ENCODE peak calls at places on chromosomes 4 and X, in six cellular contexts. One of them, this sample, is unnamed. For H3K36me3 and H3K4me1, the result is how much of the 10 kb centered on the place peaks cover.

GRCh38 chr4:41609851-41610250 is 71.9 kb downstream of the LIMCH1 start:
- DNase-seq in CD4-positive, alpha-beta memory T cell: no peak
- DNase-seq in left lung: peak
- DNase-seq in aorta: no peak
- DNase-seq in adipocyte: no peak
- DNase-seq in Peyer's patch: no peak
- DNase-seq in this sample: no peak

GRCh38 chr4:186132577-186133277 is 28.2 kb downstream of the FAM149A start:
- DNase-seq in adipocyte: peak
- DNase-seq in left lung: no peak
- DNase-seq in aorta: no peak
- DNase-seq in CD4-positive, alpha-beta memory T cell: no peak
- DNase-seq in Peyer's patch: no peak
- DNase-seq in this sample: no peak

GRCh38 chr4:151485541-151486131 is 76.7 kb downstream of the FHIP1A start:
- DNase-seq in CD4-positive, alpha-beta memory T cell: no peak
- DNase-seq in left lung: no peak
- DNase-seq in adipocyte: no peak
- DNase-seq in Peyer's patch: no peak
- DNase-seq in aorta: no peak
- DNase-seq in this sample: no peak

GRCh38 chr4:64539234-64539849 is 130.1 kb upstream of the TECRL start:
- DNase-seq in left lung: no peak
- DNase-seq in CD4-positive, alpha-beta memory T cell: peak
- DNase-seq in Peyer's patch: peak
- DNase-seq in adipocyte: peak
- DNase-seq in aorta: no peak
- DNase-seq in this sample: no peak

GRCh38 chr4:140237616-140238352 is 83.8 kb upstream of the MAML3 start:
- DNase-seq in adipocyte: peak
- DNase-seq in Peyer's patch: peak
- DNase-seq in left lung: peak
- DNase-seq in aorta: peak
- DNase-seq in CD4-positive, alpha-beta memory T cell: no peak
- DNase-seq in this sample: peak

GRCh38 chrX:153909024-153909979 is 4.8 kb downstream of the AVPR2 start:
- DNase-seq in aorta: peak
- DNase-seq in left lung: peak
- DNase-seq in adipocyte: no peak
- DNase-seq in CD4-positive, alpha-beta memory T cell: no peak
- DNase-seq in Peyer's patch: no peak
- DNase-seq in this sample: peak

GRCh38 chr4:84497220-84497834 is 1.8 kb downstream of the NKX6-1 start:
- DNase-seq in left lung: peak
- DNase-seq in Peyer's patch: no peak
- DNase-seq in CD4-positive, alpha-beta memory T cell: no peak
- DNase-seq in adipocyte: peak
- DNase-seq in aorta: no peak
- DNase-seq in this sample: no peak

GRCh38 chr4:55510685-55511084 is 36.0 kb downstream of the CLOCK start:
- DNase-seq in Peyer's patch: no peak
- DNase-seq in aorta: no peak
- DNase-seq in adipocyte: no peak
- DNase-seq in left lung: no peak
- DNase-seq in CD4-positive, alpha-beta memory T cell: no peak
- DNase-seq in this sample: no peak

GRCh38 chr4:106062452-106062875 is 167.2 kb downstream of the NPNT start:
- DNase-seq in Peyer's patch: no peak
- DNase-seq in aorta: no peak
- DNase-seq in adipocyte: peak
- DNase-seq in CD4-positive, alpha-beta memory T cell: no peak
- DNase-seq in left lung: no peak
- DNase-seq in this sample: no peak

GRCh38 chr4:38567448-38567847 is 96.6 kb upstream of the KLF3 start:
- DNase-seq in left lung: no peak
- DNase-seq in CD4-positive, alpha-beta memory T cell: no peak
- DNase-seq in adipocyte: no peak
- DNase-seq in aorta: no peak
- DNase-seq in Peyer's patch: no peak
- DNase-seq in this sample: no peak

GRCh38 chrX:71128915-71129765 is 10.7 kb downstream of the MED12 start:
- DNase-seq in adipocyte: peak
- DNase-seq in left lung: peak
- DNase-seq in aorta: peak
- DNase-seq in CD4-positive, alpha-beta memory T cell: peak
- DNase-seq in Peyer's patch: peak
- DNase-seq in this sample: peak

GRCh38 chrX:100745806-100746537 is 14.1 kb upstream of the SYTL4 start:
- DNase-seq in left lung: no peak
- DNase-seq in CD4-positive, alpha-beta memory T cell: no peak
- DNase-seq in aorta: no peak
- DNase-seq in Peyer's patch: peak
- DNase-seq in adipocyte: peak
- DNase-seq in this sample: no peak

GRCh38 chr4:97153042-97153441 is 990.2 kb downstream of the STPG2 start:
- DNase-seq in Peyer's patch: no peak
- DNase-seq in aorta: no peak
- DNase-seq in CD4-positive, alpha-beta memory T cell: no peak
- DNase-seq in adipocyte: peak
- DNase-seq in left lung: no peak
- DNase-seq in this sample: no peak

GRCh38 chrX:1597345-1598020 is 6.1 kb downstream of the AKAP17A start:
- DNase-seq in aorta: no peak
- DNase-seq in CD4-positive, alpha-beta memory T cell: no peak
- DNase-seq in left lung: peak
- DNase-seq in Peyer's patch: no peak
- DNase-seq in adipocyte: no peak
- DNase-seq in this sample: no peak

GRCh38 chr4:55396305-55397023 is 707 bp downstream of the TMEM165 start:
- DNase-seq in aorta: peak
- DNase-seq in Peyer's patch: peak
- DNase-seq in left lung: peak
- DNase-seq in CD4-positive, alpha-beta memory T cell: no peak
- DNase-seq in adipocyte: peak
- DNase-seq in this sample: peak

GRCh38 chr4:80336582-80336981 is 1.1 kb downstream of the CFAP299 start:
- DNase-seq in adipocyte: peak
- DNase-seq in CD4-positive, alpha-beta memory T cell: no peak
- DNase-seq in aorta: no peak
- DNase-seq in left lung: no peak
- DNase-seq in Peyer's patch: no peak
- DNase-seq in this sample: no peak

GRCh38 chrX:20060961-20061868 is 55.5 kb downstream of the MAP7D2 start:
- DNase-seq in adipocyte: no peak
- DNase-seq in Peyer's patch: peak
- DNase-seq in CD4-positive, alpha-beta memory T cell: no peak
- DNase-seq in left lung: no peak
- DNase-seq in aorta: no peak
- DNase-seq in this sample: no peak

GRCh38 chr4:113481820-113482219 is 279.7 kb downstream of the CAMK2D start:
- DNase-seq in CD4-positive, alpha-beta memory T cell: no peak
- DNase-seq in adipocyte: no peak
- DNase-seq in left lung: no peak
- DNase-seq in aorta: no peak
- DNase-seq in Peyer's patch: no peak
- DNase-seq in this sample: no peak

GRCh38 chr4:106869551-106869950 is 166.6 kb downstream of the DKK2 start:
- DNase-seq in left lung: no peak
- DNase-seq in Peyer's patch: no peak
- DNase-seq in CD4-positive, alpha-beta memory T cell: no peak
- DNase-seq in adipocyte: peak
- DNase-seq in aorta: no peak
- DNase-seq in this sample: no peak

GRCh38 chr4:150852237-150852636 is 162.8 kb downstream of the LRBA start:
- DNase-seq in left lung: no peak
- DNase-seq in aorta: no peak
- DNase-seq in Peyer's patch: no peak
- DNase-seq in CD4-positive, alpha-beta memory T cell: no peak
- DNase-seq in adipocyte: no peak
- DNase-seq in this sample: no peak

GRCh38 chrX:149937881-149938426 is 337 bp downstream of the EOLA2 start:
- DNase-seq in aorta: peak
- DNase-seq in adipocyte: peak
- DNase-seq in Peyer's patch: peak
- DNase-seq in CD4-positive, alpha-beta memory T cell: no peak
- DNase-seq in left lung: no peak
- DNase-seq in this sample: peak

GRCh38 chr4:4869380-4869723 is 9.9 kb downstream of the MSX1 start:
- DNase-seq in Peyer's patch: no peak
- DNase-seq in left lung: no peak
- DNase-seq in CD4-positive, alpha-beta memory T cell: no peak
- DNase-seq in aorta: no peak
- DNase-seq in adipocyte: no peak
- DNase-seq in this sample: no peak

GRCh38 chrX:74853255-74853654 is 72.0 kb downstream of the NEXMIF start:
- DNase-seq in CD4-positive, alpha-beta memory T cell: no peak
- DNase-seq in left lung: no peak
- DNase-seq in adipocyte: no peak
- DNase-seq in aorta: no peak
- DNase-seq in Peyer's patch: no peak
- DNase-seq in this sample: no peak

GRCh38 chrX:19372170-19373033 is 28.7 kb downstream of the PDHA1 start:
- DNase-seq in adipocyte: peak
- DNase-seq in left lung: peak
- DNase-seq in Peyer's patch: peak
- DNase-seq in aorta: peak
- DNase-seq in CD4-positive, alpha-beta memory T cell: peak
- DNase-seq in this sample: peak

DNA sequence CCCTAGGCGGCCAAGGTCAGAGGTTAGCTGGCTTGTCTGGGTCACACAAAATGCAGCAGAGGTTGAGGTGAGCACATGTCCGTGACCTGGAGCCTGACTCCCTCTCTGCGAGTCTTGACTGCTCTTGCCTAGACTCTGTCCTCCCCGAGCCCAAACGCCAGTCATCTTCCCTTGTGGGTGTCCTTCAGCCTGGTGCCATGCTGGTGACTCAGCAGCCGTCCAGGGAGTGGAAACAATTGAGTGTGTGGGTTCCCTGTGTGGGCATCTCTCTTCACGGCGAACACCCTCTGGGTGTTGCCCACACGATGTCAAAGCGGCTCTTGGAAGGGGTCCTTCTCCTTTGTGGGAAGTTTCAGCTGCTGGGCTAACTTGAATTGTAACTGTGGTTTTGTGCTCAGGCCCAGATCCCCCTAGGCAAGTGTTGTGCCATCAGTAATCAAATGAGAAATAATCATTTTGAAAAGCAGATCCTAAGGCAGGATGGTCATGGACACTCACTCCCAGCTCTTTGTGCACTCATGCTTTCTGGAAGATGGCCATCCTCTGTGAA is 17.5 kb upstream of the MSANTD1 start:
- DNase-seq in CD4-positive, alpha-beta memory T cell: no peak
- DNase-seq in Peyer's patch: no peak
- DNase-seq in adipocyte: peak
- DNase-seq in aorta: no peak
- DNase-seq in left lung: no peak
- DNase-seq in this sample: no peak
- H3K36me3 ChIP-seq in CD4-positive, alpha-beta memory T cell: half or more
- H3K36me3 ChIP-seq in Peyer's patch: under half
- H3K36me3 ChIP-seq in adipocyte: half or more
- H3K36me3 ChIP-seq in aorta: under half
- H3K36me3 ChIP-seq in left lung: half or more
- H3K36me3 ChIP-seq in this sample: half or more

DNA sequence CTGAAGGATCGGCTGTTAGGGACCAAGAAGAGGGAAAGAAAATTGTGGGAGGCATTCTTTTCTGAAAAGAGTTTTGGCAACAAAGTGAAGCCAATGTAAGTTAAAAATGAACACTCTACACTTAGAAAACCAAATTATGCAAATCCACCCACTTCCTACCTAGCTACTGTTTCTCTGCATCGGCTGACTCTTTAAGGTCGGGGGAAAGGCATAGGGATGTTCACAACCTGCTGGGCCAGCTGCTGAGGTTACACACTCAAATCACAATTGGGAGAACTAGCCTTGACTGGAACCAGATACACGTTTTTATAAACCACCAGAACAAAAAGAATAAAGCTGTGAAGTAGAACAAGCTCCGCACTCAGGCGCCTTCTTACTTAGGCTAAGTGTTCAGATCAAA is 165.7 kb downstream of the LDB2 start:
- DNase-seq in left lung: no peak
- DNase-seq in adipocyte: no peak
- DNase-seq in CD4-positive, alpha-beta memory T cell: no peak
- DNase-seq in Peyer's patch: no peak
- DNase-seq in aorta: no peak
- DNase-seq in this sample: no peak
- H3K4me1 ChIP-seq in left lung: under half
- H3K4me1 ChIP-seq in adipocyte: under half
- H3K4me1 ChIP-seq in CD4-positive, alpha-beta memory T cell: under half
- H3K4me1 ChIP-seq in Peyer's patch: under half
- H3K4me1 ChIP-seq in aorta: under half
- H3K4me1 ChIP-seq in this sample: under half

DNA sequence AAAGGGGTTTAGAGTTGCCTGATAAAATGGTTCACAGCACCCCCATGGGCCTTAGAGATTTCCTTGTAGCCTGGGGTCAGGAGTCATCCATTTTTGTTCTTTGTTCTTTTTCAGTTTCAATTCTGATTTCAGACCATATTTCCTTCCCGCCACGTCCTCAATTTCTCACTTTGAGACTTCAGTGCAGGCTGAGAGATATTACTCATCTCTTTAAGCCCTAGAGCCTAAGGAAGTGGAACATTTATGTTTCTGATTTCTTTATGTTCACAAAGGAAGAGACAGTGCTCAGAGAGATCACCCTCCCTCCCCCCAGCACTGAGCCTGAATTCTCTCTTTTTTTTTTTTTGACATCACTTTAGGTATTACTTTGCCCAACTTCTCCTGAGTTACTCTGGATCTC is 56.3 kb downstream of the MSN start:
- DNase-seq in Peyer's patch: no peak
- DNase-seq in left lung: no peak
- DNase-seq in CD4-positive, alpha-beta memory T cell: peak
- DNase-seq in aorta: no peak
- DNase-seq in adipocyte: peak
- DNase-seq in this sample: no peak
- H3K4me3 ChIP-seq in Peyer's patch: no peak
- H3K4me3 ChIP-seq in left lung: no peak
- H3K4me3 ChIP-seq in CD4-positive, alpha-beta memory T cell: peak
- H3K4me3 ChIP-seq in aorta: no peak
- H3K4me3 ChIP-seq in adipocyte: no peak
- H3K4me3 ChIP-seq in this sample: no peak

GRCh38 chr4:7764466-7764865 is 175.2 kb downstream of the AFAP1 start:
- DNase-seq in Peyer's patch: no peak
- DNase-seq in aorta: peak
- DNase-seq in CD4-positive, alpha-beta memory T cell: no peak
- DNase-seq in adipocyte: no peak
- DNase-seq in left lung: no peak
- DNase-seq in this sample: no peak

GRCh38 chr4:7763106-7763505 is 176.6 kb downstream of the AFAP1 start:
- DNase-seq in Peyer's patch: no peak
- DNase-seq in CD4-positive, alpha-beta memory T cell: no peak
- DNase-seq in left lung: no peak
- DNase-seq in aorta: no peak
- DNase-seq in adipocyte: no peak
- DNase-seq in this sample: no peak

GRCh38 chr4:7762376-7763040 is 177.2 kb downstream of the AFAP1 start:
- DNase-seq in Peyer's patch: no peak
- DNase-seq in adipocyte: no peak
- DNase-seq in left lung: no peak
- DNase-seq in CD4-positive, alpha-beta memory T cell: no peak
- DNase-seq in aorta: no peak
- DNase-seq in this sample: no peak

GRCh38 chr4:7765676-7766075 is 174.0 kb downstream of the AFAP1 start:
- DNase-seq in aorta: peak
- DNase-seq in adipocyte: no peak
- DNase-seq in left lung: no peak
- DNase-seq in Peyer's patch: no peak
- DNase-seq in CD4-positive, alpha-beta memory T cell: no peak
- DNase-seq in this sample: peak

GRCh38 chr4:7763788-7764187 is 175.9 kb downstream of the AFAP1 start:
- DNase-seq in aorta: peak
- DNase-seq in left lung: no peak
- DNase-seq in CD4-positive, alpha-beta memory T cell: no peak
- DNase-seq in Peyer's patch: no peak
- DNase-seq in adipocyte: peak
- DNase-seq in this sample: no peak
- H3K36me3 ChIP-seq in aorta: under half
- H3K36me3 ChIP-seq in left lung: half or more
- H3K36me3 ChIP-seq in CD4-positive, alpha-beta memory T cell: under half
- H3K36me3 ChIP-seq in Peyer's patch: under half
- H3K36me3 ChIP-seq in adipocyte: half or more
- H3K36me3 ChIP-seq in this sample: under half